ENCODE peak calls at places on chromosome 21, in seven cellular contexts. H is CD8-positive, alpha-beta memory T cell; T is endothelial cell of umbilical vein; F is lung; M is suprapubic skin; Z is adrenal gland; A is transverse colon. K is an unnamed sample. For H3K4me1 and H3K36me3, the result is how much of the 10 kb centered on the place peaks cover.

GRCh38 chr21:36545776-36546511 is 66.0 kb upstream of the CLDN14 start:
- DNase-seq in H (no peak), Z (no peak), T (no peak), A (no peak), F (no peak), M (no peak), K (no peak)

GRCh38 chr21:40143822-40144525 is 276.7 kb downstream of the PCP4 start:
- DNase-seq in T (peak), F (no peak), M (no peak), H (no peak), Z (peak), A (peak), K (peak)

GRCh38 chr21:31180256-31181088 is 142.2 kb upstream of the KRTAP19-8 start:
- DNase-seq in A (no peak), H (no peak), Z (no peak), T (peak), M (no peak), F (no peak), K (peak)

GRCh38 chr21:31520506-31521163 is 138.9 kb upstream of the SOD1 start:
- DNase-seq in H (no peak), F (no peak), A (no peak), T (no peak), M (no peak), Z (no peak), K (peak)

GRCh38 chr21:46295996-46296752 is 10.0 kb downstream of the YBEY start:
- DNase-seq in Z (peak), T (no peak), F (no peak), A (peak), H (no peak), M (peak), K (peak)

GRCh38 chr21:36437745-36438128 is 42.2 kb downstream of the CLDN14 start:
- DNase-seq in T (peak), M (no peak), H (no peak), A (no peak), Z (peak), F (no peak), K (no peak)

GRCh38 chr21:36927718-36928117 is 38.8 kb downstream of the HLCS start:
- DNase-seq in A (peak), H (peak), Z (peak), T (peak), F (peak), M (peak), K (peak)

GRCh38 chr21:45365608-45366241 is 39.2 kb upstream of the COL18A1 start:
- DNase-seq in T (peak), H (no peak), M (no peak), A (no peak), Z (no peak), F (no peak), K (peak)

GRCh38 chr21:16302851-16303282 is 573.1 kb downstream of the USP25 start:
- DNase-seq in F (no peak), H (no peak), Z (peak), T (peak), A (no peak), M (no peak), K (peak)

GRCh38 chr21:42784276-42784675 is 95.1 kb downstream of the WDR4 start:
- DNase-seq in T (no peak), F (no peak), Z (no peak), H (no peak), M (no peak), A (no peak), K (no peak)
- H3K27ac ChIP-seq in T (peak), F (peak), Z (peak), H (peak), M (peak), A (peak), K (no peak)

DNA sequence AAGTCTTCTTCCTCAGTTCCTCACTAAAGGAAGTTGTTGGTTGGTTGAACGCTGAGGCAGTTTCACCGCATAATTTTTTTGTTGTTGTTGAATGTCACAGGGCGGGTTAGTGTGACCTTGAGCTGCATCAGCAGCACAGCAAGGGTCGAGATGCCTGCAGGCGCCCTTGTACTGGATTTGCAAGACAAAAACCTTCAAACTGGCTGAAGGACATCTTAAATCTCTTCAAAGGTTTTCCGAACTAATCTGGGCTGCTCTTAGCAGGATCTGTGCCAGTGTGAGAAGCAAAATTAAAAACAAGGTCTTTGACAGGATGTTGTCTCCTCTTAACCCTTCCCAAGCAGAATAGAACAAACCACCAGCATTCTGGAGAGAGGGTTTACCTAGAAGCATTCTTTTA is 59.4 kb downstream of the NRIP1 start:
- DNase-seq in H (no peak), T (peak), A (no peak), F (no peak), Z (peak), M (no peak), K (no peak)
- H3K4me1 ChIP-seq in H (under half), T (under half), A (under half), F (under half), Z (half or more), M (under half), K (under half)

GRCh38 chr21:28521932-28522826 is 470.5 kb downstream of the LTN1 start:
- DNase-seq in H (no peak), Z (no peak), F (no peak), M (no peak), A (no peak), T (peak), K (peak)

GRCh38 chr21:28523367-28523766 is 469.3 kb downstream of the LTN1 start:
- DNase-seq in M (no peak), A (no peak), F (no peak), T (peak), H (no peak), Z (no peak), K (no peak)

GRCh38 chr21:28516011-28516410 is 476.7 kb downstream of the LTN1 start:
- DNase-seq in H (no peak), F (no peak), A (no peak), Z (no peak), M (no peak), T (no peak), K (no peak)

GRCh38 chr21:28516996-28517592 is 475.6 kb downstream of the LTN1 start:
- DNase-seq in H (peak), F (peak), M (peak), Z (peak), A (peak), T (peak), K (peak)

GRCh38 chr21:28518620-28519019 is 474.1 kb downstream of the LTN1 start:
- DNase-seq in T (peak), A (no peak), H (no peak), F (no peak), Z (no peak), M (no peak), K (no peak)
- H3K36me3 ChIP-seq in T (under half), A (under half), H (under half), F (under half), Z (under half), M (under half), K (under half)

GRCh38 chr21:17921579-17922530 is 102.7 kb upstream of the C21orf91 start:
- DNase-seq in A (no peak), M (no peak), Z (no peak), F (no peak), H (no peak), T (peak), K (peak)
- H3K27ac ChIP-seq in A (no peak), M (no peak), Z (no peak), F (no peak), H (no peak), T (no peak), K (no peak)

DNA sequence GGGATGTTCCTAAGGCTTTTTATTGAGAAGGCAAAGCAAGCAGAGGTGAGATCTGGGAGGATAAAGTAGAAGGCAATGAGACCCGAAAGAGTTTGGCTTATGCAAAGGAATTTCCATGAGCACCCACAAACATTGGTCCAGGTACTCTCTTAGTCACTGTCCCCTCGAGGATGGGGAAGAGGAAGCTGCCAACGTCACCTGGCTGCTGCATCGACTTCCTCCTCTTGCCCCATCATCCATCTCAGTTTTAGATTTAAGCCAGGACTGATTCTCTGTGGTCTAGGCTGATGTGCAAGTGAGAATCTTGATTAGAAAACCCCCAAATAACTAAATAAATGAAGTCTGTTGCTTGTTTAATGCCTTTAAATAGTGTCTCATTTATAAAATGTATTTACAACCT is 28.7 kb downstream of the RUNX1 start:
- DNase-seq in Z (no peak), A (no peak), F (no peak), T (no peak), H (no peak), M (no peak), K (no peak)
- H3K4me1 ChIP-seq in Z (under half), A (under half), F (under half), T (under half), H (half or more), M (under half), K (under half)

GRCh38 chr21:44067011-44067839 is 40.0 kb upstream of the PWP2 start:
- DNase-seq in Z (no peak), T (no peak), F (no peak), A (no peak), M (peak), H (no peak), K (no peak)
- H3K36me3 ChIP-seq in Z (under half), T (under half), F (under half), A (under half), M (half or more), H (under half), K (under half)

GRCh38 chr21:38805282-38806152 is at the start of gene ETS2:
- DNase-seq in A (peak), Z (peak), F (peak), H (peak), T (peak), M (peak), K (peak)

GRCh38 chr21:38804617-38805281 is 980 bp upstream of the ETS2 start:
- DNase-seq in T (peak), A (peak), H (peak), Z (peak), M (peak), F (peak), K (peak)

GRCh38 chr21:38806942-38807284 is 1.2 kb downstream of the ETS2 start:
- DNase-seq in Z (no peak), T (peak), A (no peak), H (no peak), F (no peak), M (no peak), K (no peak)

GRCh38 chr21:38807481-38807880 is 1.8 kb downstream of the ETS2 start:
- DNase-seq in A (no peak), M (no peak), T (peak), Z (no peak), F (no peak), H (no peak), K (no peak)

GRCh38 chr21:38806153-38806941 is 618 bp downstream of the ETS2 start:
- DNase-seq in Z (peak), T (no peak), A (peak), H (peak), M (peak), F (no peak), K (peak)
- H3K27ac ChIP-seq in Z (peak), T (peak), A (peak), H (peak), M (peak), F (peak), K (no peak)

K was measured in SJCRH30.